ENCODE peak calls at places on chromosomes 16 and 17, in eight cellular contexts. One of them, this sample, is unnamed.
A peak's percentile ranks its signal among the peaks of the same experiment; 100 is the strongest.

GRCh38 chr16:84883301-84883700 is 63.5 kb downstream of the CRISPLD2 start:
- DNase-seq in NCI-H1092 treated with DMSO at 0.1 percent for 48 hours: no peak
- DNase-seq in sigmoid colon: no peak
- DNase-seq in activated naive CD4-positive, alpha-beta T cell: no peak
- DNase-seq in NCI-H345: no peak
- DNase-seq in mucosa of gallbladder: no peak
- DNase-seq in ELR: no peak
- DNase-seq in heart left ventricle: peak; percentile 46
- DNase-seq in this sample: no peak

GRCh38 chr16:89195521-89196171 is 4.7 kb downstream of the SLC22A31 start:
- DNase-seq in NCI-H1092 treated with DMSO at 0.1 percent for 48 hours: no peak
- DNase-seq in sigmoid colon: no peak
- DNase-seq in activated naive CD4-positive, alpha-beta T cell: no peak
- DNase-seq in NCI-H345: no peak
- DNase-seq in mucosa of gallbladder: no peak
- DNase-seq in ELR: no peak
- DNase-seq in heart left ventricle: peak; percentile 14
- DNase-seq in this sample: no peak

GRCh38 chr17:58344791-58345157 is 7.2 kb downstream of the SUPT4H1 start:
- DNase-seq in NCI-H1092 treated with DMSO at 0.1 percent for 48 hours: no peak
- DNase-seq in sigmoid colon: no peak
- DNase-seq in activated naive CD4-positive, alpha-beta T cell: no peak
- DNase-seq in NCI-H345: no peak
- DNase-seq in mucosa of gallbladder: no peak
- DNase-seq in ELR: no peak
- DNase-seq in heart left ventricle: no peak
- DNase-seq in this sample: no peak

GRCh38 chr17:80678621-80679020 is 134.0 kb downstream of the RPTOR start:
- DNase-seq in NCI-H1092 treated with DMSO at 0.1 percent for 48 hours: no peak
- DNase-seq in sigmoid colon: no peak
- DNase-seq in activated naive CD4-positive, alpha-beta T cell: no peak
- DNase-seq in NCI-H345: no peak
- DNase-seq in mucosa of gallbladder: no peak
- DNase-seq in ELR: peak; percentile 99
- DNase-seq in heart left ventricle: no peak
- DNase-seq in this sample: no peak

GRCh38 chr17:66967867-66968543 is 3.5 kb downstream of the CACNG4 start:
- DNase-seq in NCI-H1092 treated with DMSO at 0.1 percent for 48 hours: peak; percentile 35
- DNase-seq in sigmoid colon: no peak
- DNase-seq in activated naive CD4-positive, alpha-beta T cell: no peak
- DNase-seq in NCI-H345: peak; percentile 15
- DNase-seq in mucosa of gallbladder: no peak
- DNase-seq in ELR: no peak
- DNase-seq in heart left ventricle: no peak
- DNase-seq in this sample: no peak

GRCh38 chr17:31558748-31559646 is 167.5 kb downstream of the RAB11FIP4 start:
- DNase-seq in NCI-H1092 treated with DMSO at 0.1 percent for 48 hours: peak; percentile 79
- DNase-seq in sigmoid colon: peak; percentile 92
- DNase-seq in activated naive CD4-positive, alpha-beta T cell: no peak
- DNase-seq in NCI-H345: peak; percentile 74
- DNase-seq in mucosa of gallbladder: peak; percentile 69
- DNase-seq in ELR: peak; percentile 88
- DNase-seq in heart left ventricle: peak; percentile 85
- DNase-seq in this sample: peak; percentile 78

GRCh38 chr17:68328676-68329075 is 37.4 kb downstream of the ARSG start:
- DNase-seq in NCI-H1092 treated with DMSO at 0.1 percent for 48 hours: no peak
- DNase-seq in sigmoid colon: no peak
- DNase-seq in activated naive CD4-positive, alpha-beta T cell: no peak
- DNase-seq in NCI-H345: no peak
- DNase-seq in mucosa of gallbladder: no peak
- DNase-seq in ELR: peak; percentile 29
- DNase-seq in heart left ventricle: no peak
- DNase-seq in this sample: no peak

GRCh38 chr17:76686538-76687277 is 24.1 kb downstream of the MXRA7 start:
- DNase-seq in NCI-H1092 treated with DMSO at 0.1 percent for 48 hours: no peak
- DNase-seq in sigmoid colon: peak; percentile 71
- DNase-seq in activated naive CD4-positive, alpha-beta T cell: no peak
- DNase-seq in NCI-H345: no peak
- DNase-seq in mucosa of gallbladder: no peak
- DNase-seq in ELR: no peak
- DNase-seq in heart left ventricle: peak; percentile 42
- DNase-seq in this sample: no peak

GRCh38 chr16:22008215-22009142 is 568 bp downstream of the MOSMO start:
- DNase-seq in NCI-H1092 treated with DMSO at 0.1 percent for 48 hours: peak; percentile 15
- DNase-seq in sigmoid colon: peak; percentile 70
- DNase-seq in activated naive CD4-positive, alpha-beta T cell: no peak
- DNase-seq in NCI-H345: no peak
- DNase-seq in mucosa of gallbladder: no peak
- DNase-seq in ELR: peak; percentile 49
- DNase-seq in heart left ventricle: no peak
- DNase-seq in this sample: peak; percentile 36

GRCh38 chr17:71460943-71461342 is 659.9 kb upstream of the SOX9 start:
- DNase-seq in NCI-H1092 treated with DMSO at 0.1 percent for 48 hours: peak; percentile 4
- DNase-seq in sigmoid colon: no peak
- DNase-seq in activated naive CD4-positive, alpha-beta T cell: no peak
- DNase-seq in NCI-H345: no peak
- DNase-seq in mucosa of gallbladder: peak; percentile 14
- DNase-seq in ELR: peak; percentile 68
- DNase-seq in heart left ventricle: no peak
- DNase-seq in this sample: peak; percentile 46

GRCh38 chr16:47392114-47392513 is 68.7 kb downstream of the ITFG1 start:
- DNase-seq in NCI-H1092 treated with DMSO at 0.1 percent for 48 hours: no peak
- DNase-seq in sigmoid colon: no peak
- DNase-seq in activated naive CD4-positive, alpha-beta T cell: no peak
- DNase-seq in NCI-H345: no peak
- DNase-seq in mucosa of gallbladder: no peak
- DNase-seq in ELR: peak; percentile 26
- DNase-seq in heart left ventricle: no peak
- DNase-seq in this sample: no peak

GRCh38 chr17:14303343-14304221 is 2.7 kb downstream of the HS3ST3B1 start:
- DNase-seq in NCI-H1092 treated with DMSO at 0.1 percent for 48 hours: no peak
- DNase-seq in sigmoid colon: no peak
- DNase-seq in activated naive CD4-positive, alpha-beta T cell: no peak
- DNase-seq in NCI-H345: no peak
- DNase-seq in mucosa of gallbladder: no peak
- DNase-seq in ELR: peak; percentile 19
- DNase-seq in heart left ventricle: no peak
- DNase-seq in this sample: no peak

GRCh38 chr17:36641877-36642845 is 40.8 kb downstream of the MRM1 start:
- DNase-seq in NCI-H1092 treated with DMSO at 0.1 percent for 48 hours: peak; percentile 53
- DNase-seq in sigmoid colon: no peak
- DNase-seq in activated naive CD4-positive, alpha-beta T cell: no peak
- DNase-seq in NCI-H345: peak; percentile 62
- DNase-seq in mucosa of gallbladder: no peak
- DNase-seq in ELR: no peak
- DNase-seq in heart left ventricle: no peak
- DNase-seq in this sample: peak; percentile 42

GRCh38 chr16:67862623-67863583 is 9.9 kb upstream of the EDC4 start:
- DNase-seq in NCI-H1092 treated with DMSO at 0.1 percent for 48 hours: no peak
- DNase-seq in sigmoid colon: peak; percentile 85
- DNase-seq in activated naive CD4-positive, alpha-beta T cell: no peak
- DNase-seq in NCI-H345: no peak
- DNase-seq in mucosa of gallbladder: no peak
- DNase-seq in ELR: no peak
- DNase-seq in heart left ventricle: peak; percentile 92
- DNase-seq in this sample: no peak

GRCh38 chr17:82668024-82668630 is 19.9 kb upstream of the WDR45B start:
- DNase-seq in NCI-H1092 treated with DMSO at 0.1 percent for 48 hours: no peak
- DNase-seq in sigmoid colon: no peak
- DNase-seq in activated naive CD4-positive, alpha-beta T cell: no peak
- DNase-seq in NCI-H345: no peak
- DNase-seq in mucosa of gallbladder: no peak
- DNase-seq in ELR: no peak
- DNase-seq in heart left ventricle: no peak
- DNase-seq in this sample: no peak

GRCh38 chr16:23597003-23597756 is 1.1 kb upstream of the NDUFAB1 start:
- DNase-seq in NCI-H1092 treated with DMSO at 0.1 percent for 48 hours: no peak
- DNase-seq in sigmoid colon: peak; percentile 29
- DNase-seq in activated naive CD4-positive, alpha-beta T cell: no peak
- DNase-seq in NCI-H345: no peak
- DNase-seq in mucosa of gallbladder: no peak
- DNase-seq in ELR: peak; percentile 45
- DNase-seq in heart left ventricle: peak; percentile 41
- DNase-seq in this sample: no peak

GRCh38 chr16:88284626-88285513 is 97.9 kb upstream of the ZNF469 start:
- DNase-seq in NCI-H1092 treated with DMSO at 0.1 percent for 48 hours: no peak
- DNase-seq in sigmoid colon: no peak
- DNase-seq in activated naive CD4-positive, alpha-beta T cell: no peak
- DNase-seq in NCI-H345: no peak
- DNase-seq in mucosa of gallbladder: no peak
- DNase-seq in ELR: no peak
- DNase-seq in heart left ventricle: no peak
- DNase-seq in this sample: no peak

GRCh38 chr17:49016775-49017463 is 19.7 kb downstream of the IGF2BP1 start:
- DNase-seq in NCI-H1092 treated with DMSO at 0.1 percent for 48 hours: no peak
- DNase-seq in sigmoid colon: no peak
- DNase-seq in activated naive CD4-positive, alpha-beta T cell: no peak
- DNase-seq in NCI-H345: peak; percentile 30
- DNase-seq in mucosa of gallbladder: no peak
- DNase-seq in ELR: peak; percentile 87
- DNase-seq in heart left ventricle: no peak
- DNase-seq in this sample: peak; percentile 44

GRCh38 chr16:83574388-83574787 is 233.4 kb upstream of the HSBP1 start:
- DNase-seq in NCI-H1092 treated with DMSO at 0.1 percent for 48 hours: no peak
- DNase-seq in sigmoid colon: no peak
- DNase-seq in activated naive CD4-positive, alpha-beta T cell: no peak
- DNase-seq in NCI-H345: no peak
- DNase-seq in mucosa of gallbladder: no peak
- DNase-seq in ELR: peak; percentile 90
- DNase-seq in heart left ventricle: no peak
- DNase-seq in this sample: no peak

GRCh38 chr16:67716097-67716496 is 3.0 kb downstream of the GFOD2 start:
- DNase-seq in NCI-H1092 treated with DMSO at 0.1 percent for 48 hours: no peak
- DNase-seq in sigmoid colon: no peak
- DNase-seq in activated naive CD4-positive, alpha-beta T cell: no peak
- DNase-seq in NCI-H345: no peak
- DNase-seq in mucosa of gallbladder: no peak
- DNase-seq in ELR: no peak
- DNase-seq in heart left ventricle: no peak
- DNase-seq in this sample: no peak

GRCh38 chr16:71467810-71468209 is 5.8 kb upstream of the ZNF23 start:
- DNase-seq in NCI-H1092 treated with DMSO at 0.1 percent for 48 hours: no peak
- DNase-seq in sigmoid colon: no peak
- DNase-seq in activated naive CD4-positive, alpha-beta T cell: peak; percentile 4
- DNase-seq in NCI-H345: no peak
- DNase-seq in mucosa of gallbladder: no peak
- DNase-seq in ELR: peak; percentile 48
- DNase-seq in heart left ventricle: no peak
- DNase-seq in this sample: no peak

GRCh38 chr17:72445055-72445991 is 324.5 kb downstream of the SOX9 start:
- DNase-seq in NCI-H1092 treated with DMSO at 0.1 percent for 48 hours: no peak
- DNase-seq in sigmoid colon: no peak
- DNase-seq in activated naive CD4-positive, alpha-beta T cell: no peak
- DNase-seq in NCI-H345: no peak
- DNase-seq in mucosa of gallbladder: no peak
- DNase-seq in ELR: no peak
- DNase-seq in heart left ventricle: no peak
- DNase-seq in this sample: peak; percentile 84

GRCh38 chr16:29993903-29994612 is 1.4 kb downstream of the HIRIP3 start:
- DNase-seq in NCI-H1092 treated with DMSO at 0.1 percent for 48 hours: no peak
- DNase-seq in sigmoid colon: no peak
- DNase-seq in activated naive CD4-positive, alpha-beta T cell: no peak
- DNase-seq in NCI-H345: no peak
- DNase-seq in mucosa of gallbladder: no peak
- DNase-seq in ELR: no peak
- DNase-seq in heart left ventricle: no peak
- DNase-seq in this sample: no peak

GRCh38 chr16:67163164-67163902 is 1.2 kb upstream of the HSF4 start:
- DNase-seq in NCI-H1092 treated with DMSO at 0.1 percent for 48 hours: peak; percentile 86
- DNase-seq in sigmoid colon: peak; percentile 89
- DNase-seq in activated naive CD4-positive, alpha-beta T cell: no peak
- DNase-seq in NCI-H345: peak; percentile 84
- DNase-seq in mucosa of gallbladder: no peak
- DNase-seq in ELR: peak; percentile 42
- DNase-seq in heart left ventricle: peak; percentile 78
- DNase-seq in this sample: peak; percentile 42

This sample was measured in colonic mucosa.